ENCODE peak calls at places on chromosomes 5 and 9, in four cellular contexts. Y is HepG2, E is H1, B is spleen. K is an unnamed sample.

GRCh38 chr5:17398439-17398838 is 99.6 kb upstream of the TAF11L2 start:
- DNase-seq in Y (no peak), E (no peak), B (no peak), K (no peak)

GRCh38 chr5:174903333-174903732 is 179.0 kb downstream of the MSX2 start:
- DNase-seq in Y (no peak), E (no peak), B (no peak), K (no peak)

GRCh38 chr9:116700279-116700678 is 13.2 kb downstream of the TRIM32 start:
- DNase-seq in Y (no peak), E (no peak), B (no peak), K (no peak)

GRCh38 chr9:134692573-134692860 is 50.9 kb downstream of the COL5A1 start:
- DNase-seq in Y (no peak), E (no peak), B (no peak), K (no peak)

GRCh38 chr5:10524376-10525123 is 39.3 kb upstream of the ANKRD33B start:
- DNase-seq in Y (no peak), E (no peak), B (no peak), K (no peak)

GRCh38 chr5:130546216-130546615 is 618.8 kb downstream of the HINT1 start:
- DNase-seq in Y (no peak), E (no peak), B (no peak), K (no peak)

GRCh38 chr5:180589771-180590542 is 1.3 kb downstream of the SCGB3A1 start:
- DNase-seq in Y (no peak), E (peak; percentile 57), B (peak; percentile 75), K (no peak)

GRCh38 chr9:108271236-108271635 is 584.5 kb downstream of the ACTL7B start:
- DNase-seq in Y (no peak), E (no peak), B (no peak), K (no peak)

GRCh38 chr5:148978370-148979103 is 84.3 kb downstream of the SH3TC2 start:
- DNase-seq in Y (no peak), E (no peak), B (no peak), K (no peak)

GRCh38 chr5:14829396-14829795 is 42.2 kb downstream of the ANKH start:
- DNase-seq in Y (no peak), E (no peak), B (no peak), K (no peak)

GRCh38 chr9:109315889-109316640 is 4.8 kb downstream of the EPB41L4B start:
- DNase-seq in Y (peak; percentile 34), E (no peak), B (no peak), K (no peak)

GRCh38 chr5:35438786-35439185 is 178.9 kb upstream of the SPEF2 start:
- DNase-seq in Y (no peak), E (no peak), B (no peak), K (no peak)
- TF ChIP-seq POLR2AphosphoS5 in Y (no peak), E (no peak), B (no peak), K (no peak)

GRCh38 chr9:14522627-14523379 is 170.4 kb downstream of the ZDHHC21 start:
- DNase-seq in Y (no peak), E (no peak), B (no peak), K (no peak)

GRCh38 chr9:14526504-14526903 is 166.7 kb downstream of the ZDHHC21 start:
- DNase-seq in Y (no peak), E (no peak), B (no peak), K (no peak)

GRCh38 chr9:14524881-14525515 is 168.2 kb downstream of the ZDHHC21 start:
- DNase-seq in Y (no peak), E (no peak), B (no peak), K (no peak)

GRCh38 chr9:14525840-14526239 is 167.4 kb downstream of the ZDHHC21 start:
- DNase-seq in Y (no peak), E (no peak), B (no peak), K (no peak)

GRCh38 chr9:14523545-14523944 is 169.7 kb downstream of the ZDHHC21 start:
- DNase-seq in Y (no peak), E (no peak), B (no peak), K (no peak)
- TF ChIP-seq POLR2AphosphoS5 in Y (no peak), E (no peak), B (no peak), K (no peak)

DNA sequence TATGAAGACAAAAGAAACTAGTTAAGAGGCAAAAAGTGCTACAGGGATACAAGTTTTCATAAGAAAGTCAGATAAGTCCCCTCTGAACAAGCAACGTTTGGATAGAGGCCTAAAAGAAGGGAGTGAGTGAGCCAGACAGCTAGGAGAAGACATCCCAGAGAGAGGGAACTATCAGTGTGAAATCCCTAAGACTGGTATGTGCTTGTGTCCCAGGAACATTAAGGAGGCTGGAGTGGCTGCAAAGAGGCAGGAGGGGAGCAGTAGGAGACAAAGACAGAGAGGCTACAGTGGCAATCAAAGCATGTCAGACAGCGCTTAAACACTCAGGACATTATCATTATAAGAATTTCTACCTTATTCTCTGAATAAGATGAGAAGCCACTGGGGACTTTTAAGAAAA is 139.1 kb upstream of the STK32A start:
- DNase-seq in Y (no peak), E (no peak), B (no peak), K (no peak)
- TF ChIP-seq POLR2AphosphoS5 in Y (no peak), E (no peak), B (no peak), K (no peak)

GRCh38 chr9:128118971-128119665 is 8.4 kb downstream of the PTGES2 start:
- DNase-seq in Y (no peak), E (no peak), B (peak; percentile 68), K (no peak)
- TF ChIP-seq POLR2AphosphoS5 in Y (no peak), E (peak; percentile 16), B (peak; percentile 49), K (no peak)

GRCh38 chr5:77197840-77198554 is 12.5 kb upstream of the PDE8B start:
- DNase-seq in Y (no peak), E (no peak), B (no peak), K (no peak)

GRCh38 chr5:77186990-77187389 is 23.5 kb upstream of the PDE8B start:
- DNase-seq in Y (peak; percentile 54), E (no peak), B (no peak), K (no peak)

GRCh38 chr5:77194762-77195161 is 15.7 kb upstream of the PDE8B start:
- DNase-seq in Y (no peak), E (no peak), B (no peak), K (no peak)

DNA sequence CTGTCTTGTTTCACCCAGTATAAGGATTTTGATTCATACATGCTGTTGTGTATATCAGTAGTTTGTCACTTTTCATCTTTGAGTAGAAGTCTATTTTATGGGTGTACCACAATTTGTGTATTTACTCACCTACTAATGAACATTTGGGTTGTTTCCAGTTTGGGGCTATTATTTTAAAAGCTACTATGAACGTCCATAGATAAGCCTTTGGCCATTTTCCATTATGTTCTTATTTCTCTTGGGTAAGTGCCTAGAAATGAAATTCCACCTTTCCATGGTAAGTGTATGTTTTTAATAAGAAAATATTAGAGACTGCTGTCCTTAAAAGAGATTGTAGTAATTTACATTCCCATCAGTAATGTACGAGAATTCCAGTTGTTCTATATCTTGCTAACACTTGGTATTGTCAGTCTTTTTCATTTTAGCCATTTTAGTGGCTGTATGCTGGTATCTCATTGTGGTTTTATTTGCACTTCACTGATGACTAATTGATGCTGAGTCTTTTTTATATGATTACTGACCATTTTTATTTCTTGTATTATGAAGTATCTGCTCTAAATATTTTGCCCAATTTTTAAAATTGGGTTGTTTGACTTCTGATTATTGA is 17.9 kb upstream of the PDE8B start:
- DNase-seq in Y (no peak), E (no peak), B (no peak), K (no peak)
- TF ChIP-seq POLR2AphosphoS5 in Y (no peak), E (no peak), B (no peak), K (no peak)

DNA sequence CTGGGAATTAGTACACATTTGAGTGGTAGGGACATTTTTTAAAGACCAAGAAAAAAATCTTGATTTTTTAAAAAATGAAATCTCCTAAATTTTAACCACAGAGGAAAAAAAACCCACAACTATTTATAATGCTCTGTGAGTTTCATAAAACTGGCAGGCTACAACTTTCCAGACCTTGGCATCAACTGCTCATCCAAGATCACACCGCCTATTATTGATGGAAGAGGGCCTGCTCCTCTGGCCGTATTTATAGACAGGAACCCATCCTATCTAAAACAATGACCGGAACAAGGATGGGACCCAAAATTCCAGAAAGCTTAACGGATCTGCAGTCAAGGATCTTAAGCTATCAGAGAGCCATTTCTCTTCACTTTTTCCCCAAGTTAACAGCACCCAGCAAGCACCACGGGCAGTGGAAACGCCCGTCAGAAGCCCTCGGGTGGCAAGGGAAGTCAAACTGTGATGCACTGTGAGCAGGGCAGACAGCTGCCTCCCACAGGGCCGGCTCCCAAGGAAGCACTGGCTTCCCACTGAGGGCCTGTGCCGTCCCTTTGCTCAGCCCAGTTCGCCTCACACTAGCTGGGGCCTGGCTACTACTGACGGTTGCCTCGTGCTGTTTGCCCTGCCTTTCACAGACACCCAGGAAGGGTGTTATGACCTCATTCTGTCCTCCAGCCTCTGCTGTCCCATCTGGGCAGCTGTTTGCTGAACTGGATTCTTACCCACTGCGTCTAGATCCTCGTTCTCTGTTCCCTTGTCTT is 62.8 kb downstream of the CDC14B start:
- DNase-seq in Y (no peak), E (no peak), B (no peak), K (no peak)
- TF ChIP-seq POLR2AphosphoS5 in Y (no peak), E (no peak), B (no peak), K (no peak)

GRCh38 chr5:139707445-139708003 is 59.4 kb downstream of the CXXC5 start:
- DNase-seq in Y (peak; percentile 68), E (no peak), B (no peak), K (no peak)
- TF ChIP-seq POLR2AphosphoS5 in Y (no peak), E (no peak), B (no peak), K (no peak)

GRCh38 chr5:69414885-69415583 is at the start of gene MARVELD2:
- DNase-seq in Y (peak; percentile 81), E (peak; percentile 89), B (peak; percentile 90), K (no peak)
- TF ChIP-seq POLR2AphosphoS5 in Y (no peak), E (peak; percentile 78), B (peak; percentile 70), K (peak; percentile 23)

GRCh38 chr9:95102001-95102433 is 215.5 kb downstream of the FANCC start:
- DNase-seq in Y (no peak), E (no peak), B (no peak), K (no peak)
- TF ChIP-seq POLR2AphosphoS5 in Y (no peak), E (no peak), B (no peak), K (no peak)

GRCh38 chr5:96920956-96921355 is 14.9 kb upstream of the LNPEP start:
- DNase-seq in Y (no peak), E (no peak), B (no peak), K (no peak)

GRCh38 chr5:96927008-96927407 is 8.9 kb upstream of the LNPEP start:
- DNase-seq in Y (no peak), E (no peak), B (no peak), K (no peak)

GRCh38 chr5:96926275-96926674 is 9.6 kb upstream of the LNPEP start:
- DNase-seq in Y (no peak), E (no peak), B (no peak), K (no peak)

GRCh38 chr5:96922452-96923244 is 13.2 kb upstream of the LNPEP start:
- DNase-seq in Y (no peak), E (no peak), B (no peak), K (no peak)

GRCh38 chr5:96924016-96924443 is 11.8 kb upstream of the LNPEP start:
- DNase-seq in Y (no peak), E (no peak), B (no peak), K (no peak)
- TF ChIP-seq POLR2AphosphoS5 in Y (no peak), E (no peak), B (no peak), K (no peak)

K was measured in vagina.